ENCODE peak calls at places on chromosomes 11 and 22, in seven cellular contexts. One of them, this sample, is unnamed.
A peak's percentile ranks its signal among the peaks of the same experiment; 100 is the strongest.

GRCh38 chr22:36311386-36312085 is 58.6 kb downstream of the APOL1 start:
- DNase-seq in CD8-positive, alpha-beta T cell: no peak
- DNase-seq in fibroblast of lung: no peak
- DNase-seq in adrenal gland: no peak
- DNase-seq in stomach: no peak
- DNase-seq in prostate gland: no peak
- DNase-seq in vagina: no peak
- DNase-seq in this sample: no peak

GRCh38 chr11:39651857-39652461 is 1807.5 kb downstream of the LRRC4C start:
- DNase-seq in CD8-positive, alpha-beta T cell: no peak
- DNase-seq in fibroblast of lung: no peak
- DNase-seq in adrenal gland: no peak
- DNase-seq in stomach: no peak
- DNase-seq in prostate gland: no peak
- DNase-seq in vagina: no peak
- DNase-seq in this sample: no peak

GRCh38 chr11:90855531-90855930 is 632.7 kb upstream of the CHORDC1 start:
- DNase-seq in CD8-positive, alpha-beta T cell: no peak
- DNase-seq in fibroblast of lung: no peak
- DNase-seq in adrenal gland: no peak
- DNase-seq in stomach: no peak
- DNase-seq in prostate gland: no peak
- DNase-seq in vagina: no peak
- DNase-seq in this sample: no peak

GRCh38 chr11:47641585-47642098 is 717 bp downstream of the MTCH2 start:
- DNase-seq in CD8-positive, alpha-beta T cell: no peak
- DNase-seq in fibroblast of lung: peak; percentile 8
- DNase-seq in adrenal gland: no peak
- DNase-seq in stomach: no peak
- DNase-seq in prostate gland: no peak
- DNase-seq in vagina: no peak
- DNase-seq in this sample: no peak

GRCh38 chr22:36528336-36528735 is 630 bp downstream of the EIF3D start:
- DNase-seq in CD8-positive, alpha-beta T cell: no peak
- DNase-seq in fibroblast of lung: peak; percentile 20
- DNase-seq in adrenal gland: no peak
- DNase-seq in stomach: no peak
- DNase-seq in prostate gland: no peak
- DNase-seq in vagina: no peak
- DNase-seq in this sample: no peak

GRCh38 chr11:21814169-21814568 is 378.7 kb upstream of the ANO5 start:
- DNase-seq in CD8-positive, alpha-beta T cell: no peak
- DNase-seq in fibroblast of lung: no peak
- DNase-seq in adrenal gland: no peak
- DNase-seq in stomach: no peak
- DNase-seq in prostate gland: no peak
- DNase-seq in vagina: no peak
- DNase-seq in this sample: no peak

GRCh38 chr22:41585898-41586297 is 3.7 kb downstream of the PMM1 start:
- DNase-seq in CD8-positive, alpha-beta T cell: no peak
- DNase-seq in fibroblast of lung: no peak
- DNase-seq in adrenal gland: no peak
- DNase-seq in stomach: no peak
- DNase-seq in prostate gland: no peak
- DNase-seq in vagina: no peak
- DNase-seq in this sample: no peak

GRCh38 chr22:47048123-47049077 is 285.9 kb downstream of the TBC1D22A start:
- DNase-seq in CD8-positive, alpha-beta T cell: no peak
- DNase-seq in fibroblast of lung: no peak
- DNase-seq in adrenal gland: no peak
- DNase-seq in stomach: no peak
- DNase-seq in prostate gland: no peak
- DNase-seq in vagina: no peak
- DNase-seq in this sample: no peak

GRCh38 chr22:29040385-29041275 is 21.0 kb downstream of the C22orf31 start:
- DNase-seq in CD8-positive, alpha-beta T cell: peak; percentile 57
- DNase-seq in fibroblast of lung: peak; percentile 93
- DNase-seq in adrenal gland: peak; percentile 86
- DNase-seq in stomach: peak; percentile 74
- DNase-seq in prostate gland: peak; percentile 73
- DNase-seq in vagina: no peak
- DNase-seq in this sample: peak; percentile 66

GRCh38 chr11:2769409-2769778 is 69.6 kb upstream of the KCNQ1OT1 start:
- DNase-seq in CD8-positive, alpha-beta T cell: no peak
- DNase-seq in fibroblast of lung: no peak
- DNase-seq in adrenal gland: peak; percentile 20
- DNase-seq in stomach: peak; percentile 15
- DNase-seq in prostate gland: no peak
- DNase-seq in vagina: peak; percentile 61
- DNase-seq in this sample: no peak

GRCh38 chr11:78318733-78319132 is 98.9 kb downstream of the GAB2 start:
- DNase-seq in CD8-positive, alpha-beta T cell: no peak
- DNase-seq in fibroblast of lung: no peak
- DNase-seq in adrenal gland: no peak
- DNase-seq in stomach: no peak
- DNase-seq in prostate gland: no peak
- DNase-seq in vagina: no peak
- DNase-seq in this sample: no peak

GRCh38 chr22:25368271-25368670 is 148.8 kb downstream of the CRYBB2 start:
- DNase-seq in CD8-positive, alpha-beta T cell: no peak
- DNase-seq in fibroblast of lung: peak; percentile 73
- DNase-seq in adrenal gland: peak; percentile 63
- DNase-seq in stomach: peak; percentile 45
- DNase-seq in prostate gland: peak; percentile 63
- DNase-seq in vagina: no peak
- DNase-seq in this sample: no peak

GRCh38 chr22:29308791-29309262 is 2.4 kb downstream of the GAS2L1 start:
- DNase-seq in CD8-positive, alpha-beta T cell: peak; percentile 42
- DNase-seq in fibroblast of lung: peak; percentile 39
- DNase-seq in adrenal gland: peak; percentile 56
- DNase-seq in stomach: no peak
- DNase-seq in prostate gland: no peak
- DNase-seq in vagina: no peak
- DNase-seq in this sample: no peak

GRCh38 chr11:2567026-2567671 is 122.3 kb downstream of the KCNQ1 start:
- DNase-seq in CD8-positive, alpha-beta T cell: no peak
- DNase-seq in fibroblast of lung: no peak
- DNase-seq in adrenal gland: no peak
- DNase-seq in stomach: no peak
- DNase-seq in prostate gland: no peak
- DNase-seq in vagina: no peak
- DNase-seq in this sample: no peak

GRCh38 chr11:35515224-35515623 is 10.2 kb downstream of the PAMR1 start:
- DNase-seq in CD8-positive, alpha-beta T cell: no peak
- DNase-seq in fibroblast of lung: peak; percentile 73
- DNase-seq in adrenal gland: no peak
- DNase-seq in stomach: no peak
- DNase-seq in prostate gland: no peak
- DNase-seq in vagina: no peak
- DNase-seq in this sample: no peak

GRCh38 chr22:46754110-46754799 is 8.2 kb upstream of the TBC1D22A start:
- DNase-seq in CD8-positive, alpha-beta T cell: peak; percentile 38
- DNase-seq in fibroblast of lung: peak; percentile 93
- DNase-seq in adrenal gland: peak; percentile 98
- DNase-seq in stomach: peak; percentile 94
- DNase-seq in prostate gland: peak; percentile 42
- DNase-seq in vagina: no peak
- DNase-seq in this sample: no peak

GRCh38 chr11:62497132-62497915 is 49.3 kb downstream of the AHNAK start:
- DNase-seq in CD8-positive, alpha-beta T cell: no peak
- DNase-seq in fibroblast of lung: peak; percentile 66
- DNase-seq in adrenal gland: no peak
- DNase-seq in stomach: peak; percentile 28
- DNase-seq in prostate gland: peak; percentile 30
- DNase-seq in vagina: no peak
- DNase-seq in this sample: no peak

GRCh38 chr11:117335399-117335798 is 7.7 kb downstream of the CEP164 start:
- DNase-seq in CD8-positive, alpha-beta T cell: no peak
- DNase-seq in fibroblast of lung: no peak
- DNase-seq in adrenal gland: no peak
- DNase-seq in stomach: no peak
- DNase-seq in prostate gland: no peak
- DNase-seq in vagina: no peak
- DNase-seq in this sample: no peak

DNA sequence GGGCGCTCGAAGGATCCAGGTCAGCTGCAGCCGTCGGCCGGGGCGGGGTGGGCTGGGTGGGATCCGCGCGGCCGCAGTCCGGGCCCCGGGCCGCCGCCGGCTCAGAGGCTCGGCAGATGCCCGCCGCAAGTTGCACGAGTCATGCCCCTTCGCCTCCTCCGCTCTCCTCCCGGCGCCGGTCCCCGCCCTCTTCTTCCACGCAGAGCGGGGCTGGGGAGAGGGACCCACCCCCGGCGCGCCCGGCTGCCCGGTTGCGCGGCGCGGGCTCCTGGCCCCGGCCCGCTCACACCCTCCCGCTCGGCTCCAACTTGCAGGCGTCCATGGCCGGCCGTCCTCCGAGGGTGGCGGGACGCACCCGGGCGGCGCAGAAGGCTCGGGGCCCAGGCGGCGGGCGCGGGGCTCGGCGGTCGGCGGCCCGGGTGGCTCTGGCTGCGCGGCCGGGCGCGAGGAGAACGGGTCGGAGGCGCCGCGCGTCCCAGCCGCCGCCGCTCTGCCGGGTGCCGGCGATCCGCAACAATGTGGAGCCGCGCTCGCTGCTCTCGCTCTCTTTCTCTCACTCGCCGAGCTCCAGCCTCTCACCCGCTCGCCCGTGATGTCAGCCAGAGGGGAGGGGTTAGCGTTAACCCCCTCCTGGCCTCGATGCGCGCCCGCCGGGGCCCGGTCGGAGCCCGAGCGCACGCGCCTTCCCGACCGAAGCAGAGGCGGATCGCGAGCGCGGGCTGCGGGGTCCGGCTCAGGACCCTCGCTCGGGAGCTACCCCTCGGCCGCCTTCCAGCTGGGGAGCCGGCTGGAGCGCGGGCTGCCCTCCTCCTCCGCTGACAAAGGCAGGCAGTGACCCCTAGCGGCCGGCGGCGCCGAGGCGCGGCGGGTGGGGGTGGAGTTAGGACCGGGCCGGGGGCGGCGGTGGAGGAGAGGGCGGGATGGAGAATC is at the start of gene NECTIN1:
- DNase-seq in CD8-positive, alpha-beta T cell: peak; percentile 84
- DNase-seq in fibroblast of lung: peak; percentile 80
- DNase-seq in adrenal gland: peak; percentile 86
- DNase-seq in stomach: peak; percentile 91
- DNase-seq in prostate gland: peak; percentile 86
- DNase-seq in vagina: no peak
- DNase-seq in this sample: peak; percentile 93
- H3K27ac ChIP-seq in CD8-positive, alpha-beta T cell: no peak within 1 kb of the TSS
- H3K27ac ChIP-seq in fibroblast of lung: peak within 1 kb of the TSS; percentile 47
- H3K27ac ChIP-seq in adrenal gland: peak within 1 kb of the TSS; percentile 87
- H3K27ac ChIP-seq in stomach: peak within 1 kb of the TSS; percentile 86
- H3K27ac ChIP-seq in prostate gland: peak within 1 kb of the TSS; percentile 92
- H3K27ac ChIP-seq in vagina: peak within 1 kb of the TSS; percentile 92
- H3K27ac ChIP-seq in this sample: peak within 1 kb of the TSS; percentile 58

DNA sequence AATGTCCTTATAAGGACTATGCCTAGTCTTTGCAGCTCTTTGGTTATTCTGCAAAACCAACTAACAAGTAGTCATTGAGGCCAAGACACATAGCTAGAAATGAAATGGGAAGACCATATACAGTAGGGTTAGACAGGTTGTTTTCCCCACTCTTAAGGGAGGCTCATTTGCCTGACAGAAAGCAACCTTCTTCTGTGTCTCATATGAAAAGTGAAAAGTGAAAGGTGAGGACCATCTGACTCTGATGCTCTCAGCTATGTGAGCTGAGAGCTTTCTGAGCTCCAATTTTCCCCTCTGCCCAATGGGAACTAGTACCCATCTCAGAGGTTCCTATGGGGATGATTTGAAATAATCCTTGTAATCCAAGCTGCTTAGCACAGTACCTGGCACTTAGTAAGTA is 142.0 kb upstream of the BDNF start:
- DNase-seq in CD8-positive, alpha-beta T cell: no peak
- DNase-seq in fibroblast of lung: no peak
- DNase-seq in adrenal gland: no peak
- DNase-seq in stomach: no peak
- DNase-seq in prostate gland: no peak
- DNase-seq in vagina: no peak
- DNase-seq in this sample: no peak
- H3K4me1 ChIP-seq in CD8-positive, alpha-beta T cell: no peaks in the 10 kb centered on the region
- H3K4me1 ChIP-seq in fibroblast of lung: no peaks in the 10 kb centered on the region
- H3K4me1 ChIP-seq in adrenal gland: no peaks in the 10 kb centered on the region
- H3K4me1 ChIP-seq in stomach: no peaks in the 10 kb centered on the region
- H3K4me1 ChIP-seq in prostate gland: no peaks in the 10 kb centered on the region
- H3K4me1 ChIP-seq in vagina: no peaks in the 10 kb centered on the region
- H3K4me1 ChIP-seq in this sample: no peaks in the 10 kb centered on the region

DNA sequence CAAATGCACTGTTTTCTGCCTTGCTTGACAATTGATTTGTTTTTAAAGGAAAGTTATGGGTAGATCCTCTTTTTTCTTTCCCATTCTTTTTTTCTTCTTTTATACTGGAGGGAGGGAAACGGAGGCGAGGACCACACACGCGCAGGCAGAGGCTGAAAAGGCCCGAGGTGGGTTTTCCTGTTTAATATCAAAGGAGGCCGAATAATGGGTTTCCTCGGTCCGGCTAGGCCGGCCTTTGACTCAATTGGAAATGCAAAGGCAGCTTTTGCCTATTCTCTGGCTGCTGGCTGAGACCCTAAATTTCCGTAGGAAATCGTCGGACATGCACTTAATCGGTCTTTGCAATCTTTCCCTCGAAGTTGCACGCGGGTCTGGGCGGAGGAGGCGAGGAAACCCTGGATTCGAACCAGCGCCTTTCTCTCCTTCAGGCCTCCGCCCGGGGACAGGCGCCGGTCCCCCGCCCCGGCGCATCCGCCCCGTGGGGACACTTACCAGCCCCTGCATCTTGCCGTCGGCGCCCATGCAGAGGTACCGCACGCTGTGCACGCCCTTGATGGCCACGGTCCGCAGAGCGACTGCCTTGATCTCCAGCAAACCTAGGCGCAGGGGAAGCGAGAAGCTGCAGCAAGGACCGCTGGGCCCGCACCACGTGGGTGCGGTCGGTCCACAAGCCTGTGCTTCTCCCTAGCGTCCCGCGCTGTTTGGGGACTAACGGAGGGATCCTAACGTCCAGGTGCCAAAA is 882 bp downstream of the FGF19 start:
- DNase-seq in CD8-positive, alpha-beta T cell: no peak
- DNase-seq in fibroblast of lung: no peak
- DNase-seq in adrenal gland: no peak
- DNase-seq in stomach: no peak
- DNase-seq in prostate gland: no peak
- DNase-seq in vagina: no peak
- DNase-seq in this sample: no peak
- H3K4me3 ChIP-seq in CD8-positive, alpha-beta T cell: no peak overlapping the region
- H3K4me3 ChIP-seq in fibroblast of lung: no peak overlapping the region
- H3K4me3 ChIP-seq in adrenal gland: no peak overlapping the region
- H3K4me3 ChIP-seq in stomach: no peak overlapping the region
- H3K4me3 ChIP-seq in prostate gland: no peak overlapping the region
- H3K4me3 ChIP-seq in vagina: no peak overlapping the region
- H3K4me3 ChIP-seq in this sample: no peak overlapping the region

GRCh38 chr11:121071456-121072236 is 29.4 kb upstream of the TECTA start:
- DNase-seq in CD8-positive, alpha-beta T cell: no peak
- DNase-seq in fibroblast of lung: no peak
- DNase-seq in adrenal gland: no peak
- DNase-seq in stomach: no peak
- DNase-seq in prostate gland: no peak
- DNase-seq in vagina: no peak
- DNase-seq in this sample: no peak
- H3K27ac ChIP-seq in CD8-positive, alpha-beta T cell: no peak overlapping the region
- H3K27ac ChIP-seq in fibroblast of lung: no peak overlapping the region
- H3K27ac ChIP-seq in adrenal gland: peak overlapping the region; percentile 35
- H3K27ac ChIP-seq in stomach: no peak overlapping the region
- H3K27ac ChIP-seq in prostate gland: no peak overlapping the region
- H3K27ac ChIP-seq in vagina: no peak overlapping the region
- H3K27ac ChIP-seq in this sample: no peak overlapping the region

GRCh38 chr11:130188585-130189347 is 29.2 kb downstream of the ST14 start:
- DNase-seq in CD8-positive, alpha-beta T cell: no peak
- DNase-seq in fibroblast of lung: no peak
- DNase-seq in adrenal gland: no peak
- DNase-seq in stomach: no peak
- DNase-seq in prostate gland: no peak
- DNase-seq in vagina: no peak
- DNase-seq in this sample: no peak
- H3K4me1 ChIP-seq in CD8-positive, alpha-beta T cell: no peaks in the 10 kb centered on the region
- H3K4me1 ChIP-seq in fibroblast of lung: no peaks in the 10 kb centered on the region
- H3K4me1 ChIP-seq in adrenal gland: peaks cover 7% of the 10 kb centered on the region
- H3K4me1 ChIP-seq in stomach: peaks cover 6% of the 10 kb centered on the region
- H3K4me1 ChIP-seq in prostate gland: no peaks in the 10 kb centered on the region
- H3K4me1 ChIP-seq in vagina: no peaks in the 10 kb centered on the region
- H3K4me1 ChIP-seq in this sample: no peaks in the 10 kb centered on the region